ENCODE peak calls at places on chromosomes 3 and 15, in nine cellular contexts. T is PC-3; C is GM12865; D is CD4-positive, alpha-beta T cell; Z is upper lobe of right lung; R is AG09309; N is tibial nerve; K is body of pancreas; E is cardiac fibroblast. U is an unnamed sample.

GRCh38 chr3:41769106-41769505 is 192.8 kb downstream of the ULK4 start:
- DNase-seq in T (no peak), C (no peak), D (no peak), Z (no peak), R (no peak), N (no peak), K (no peak), E (no peak), U (no peak)

GRCh38 chr15:101501703-101502373 is 12.3 kb upstream of the PCSK6 start:
- DNase-seq in T (peak; percentile 24), C (peak; percentile 42), D (peak; percentile 16), Z (no peak), R (no peak), N (no peak), K (no peak), E (peak; percentile 36), U (peak; percentile 64)

GRCh38 chr3:48989126-48989795 is 780 bp upstream of the P4HTM start:
- DNase-seq in T (peak; percentile 22), C (no peak), D (no peak), Z (no peak), R (no peak), N (no peak), K (no peak), E (no peak), U (no peak)

GRCh38 chr3:22377421-22377820 is 626.4 kb upstream of the ZNF385D start:
- DNase-seq in T (peak; percentile 83), C (no peak), D (no peak), Z (no peak), R (peak; percentile 33), N (no peak), K (no peak), E (peak; percentile 41), U (no peak)

GRCh38 chr3:147937891-147938290 is 528.7 kb downstream of the ZIC1 start:
- DNase-seq in T (no peak), C (no peak), D (no peak), Z (no peak), R (no peak), N (no peak), K (no peak), E (no peak), U (no peak)

GRCh38 chr15:96330064-96330449 is 443 bp upstream of the NR2F2 start:
- DNase-seq in T (peak; percentile 81), C (no peak), D (no peak), Z (no peak), R (peak; percentile 61), N (peak; percentile 50), K (no peak), E (peak; percentile 89), U (no peak)

GRCh38 chr15:94397377-94397776 is 166.0 kb downstream of the MCTP2 start:
- DNase-seq in T (no peak), C (no peak), D (no peak), Z (no peak), R (no peak), N (no peak), K (no peak), E (peak; percentile 12), U (no peak)

GRCh38 chr15:70319466-70319865 is 221.7 kb upstream of the TLE3 start:
- DNase-seq in T (no peak), C (peak; percentile 87), D (no peak), Z (no peak), R (no peak), N (no peak), K (no peak), E (no peak), U (no peak)

GRCh38 chr3:119978554-119979208 is 115.6 kb downstream of the GSK3B start:
- DNase-seq in T (no peak), C (no peak), D (no peak), Z (no peak), R (no peak), N (no peak), K (no peak), E (no peak), U (no peak)

GRCh38 chr3:136197159-136197715 is 1.1 kb upstream of the MSL2 start:
- DNase-seq in T (no peak), C (peak; percentile 30), D (no peak), Z (no peak), R (no peak), N (no peak), K (no peak), E (no peak), U (no peak)

GRCh38 chr15:63872759-63873510 is 39.2 kb upstream of the HERC1 start:
- DNase-seq in T (no peak), C (no peak), D (no peak), Z (no peak), R (no peak), N (no peak), K (no peak), E (peak; percentile 21), U (no peak)

GRCh38 chr3:13072239-13073041 is 789 bp downstream of the IQSEC1 start:
- DNase-seq in T (no peak), C (peak; percentile 68), D (no peak), Z (no peak), R (no peak), N (no peak), K (no peak), E (no peak), U (no peak)

GRCh38 chr3:71784201-71784913 is 591 bp downstream of the PROK2 start:
- DNase-seq in T (no peak), C (no peak), D (no peak), Z (no peak), R (no peak), N (no peak), K (no peak), E (no peak), U (peak; percentile 16)

GRCh38 chr3:15557511-15557946 is 36.0 kb upstream of the COLQ start:
- DNase-seq in T (peak; percentile 94), C (peak; percentile 80), D (peak; percentile 39), Z (no peak), R (peak; percentile 21), N (peak; percentile 89), K (peak; percentile 52), E (peak; percentile 88), U (peak; percentile 33)

GRCh38 chr15:88745696-88746095 is 57.5 kb upstream of the ACAN start:
- DNase-seq in T (peak; percentile 56), C (no peak), D (no peak), Z (no peak), R (peak; percentile 87), N (no peak), K (no peak), E (peak; percentile 31), U (no peak)

GRCh38 chr15:33112541-33113105 is 81.9 kb downstream of the FMN1 start:
- DNase-seq in T (no peak), C (no peak), D (no peak), Z (no peak), R (no peak), N (no peak), K (no peak), E (no peak), U (no peak)

GRCh38 chr3:189773056-189773455 is 141.9 kb downstream of the TP63 start:
- DNase-seq in T (peak; percentile 53), C (no peak), D (no peak), Z (no peak), R (peak; percentile 92), N (no peak), K (no peak), E (peak; percentile 42), U (no peak)

GRCh38 chr3:37867144-37867543 is 5.5 kb downstream of the CTDSPL start:
- DNase-seq in T (no peak), C (no peak), D (no peak), Z (no peak), R (no peak), N (no peak), K (no peak), E (no peak), U (no peak)

DNA sequence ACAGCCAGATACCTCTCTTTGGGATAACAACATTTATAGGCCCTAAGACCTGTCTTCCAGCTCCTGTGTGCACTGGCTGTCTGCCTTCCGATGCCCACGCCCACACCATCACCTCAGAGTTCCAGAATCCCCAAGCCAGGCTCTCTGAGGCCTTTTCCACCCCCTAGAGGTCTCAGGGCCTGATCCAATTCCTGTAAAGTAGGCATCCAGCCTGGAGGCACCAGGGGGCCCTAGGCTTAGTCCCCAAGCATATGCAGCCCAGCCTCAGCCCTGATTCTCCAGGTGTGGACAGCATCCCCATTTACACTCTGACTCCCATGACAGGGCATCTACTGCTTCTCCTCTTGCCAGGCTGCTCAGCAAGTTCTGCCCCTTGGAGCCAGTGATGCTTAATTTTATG is 72.7 kb upstream of the CORO2B start:
- DNase-seq in T (no peak), C (no peak), D (no peak), Z (no peak), R (no peak), N (peak; percentile 1), K (no peak), E (no peak), U (no peak)
- TF ChIP-seq CTCF in T (no peak), C (no peak), D (no peak), Z (no peak), R (no peak), N (no peak), K (no peak), E (no peak), U (no peak)

DNA sequence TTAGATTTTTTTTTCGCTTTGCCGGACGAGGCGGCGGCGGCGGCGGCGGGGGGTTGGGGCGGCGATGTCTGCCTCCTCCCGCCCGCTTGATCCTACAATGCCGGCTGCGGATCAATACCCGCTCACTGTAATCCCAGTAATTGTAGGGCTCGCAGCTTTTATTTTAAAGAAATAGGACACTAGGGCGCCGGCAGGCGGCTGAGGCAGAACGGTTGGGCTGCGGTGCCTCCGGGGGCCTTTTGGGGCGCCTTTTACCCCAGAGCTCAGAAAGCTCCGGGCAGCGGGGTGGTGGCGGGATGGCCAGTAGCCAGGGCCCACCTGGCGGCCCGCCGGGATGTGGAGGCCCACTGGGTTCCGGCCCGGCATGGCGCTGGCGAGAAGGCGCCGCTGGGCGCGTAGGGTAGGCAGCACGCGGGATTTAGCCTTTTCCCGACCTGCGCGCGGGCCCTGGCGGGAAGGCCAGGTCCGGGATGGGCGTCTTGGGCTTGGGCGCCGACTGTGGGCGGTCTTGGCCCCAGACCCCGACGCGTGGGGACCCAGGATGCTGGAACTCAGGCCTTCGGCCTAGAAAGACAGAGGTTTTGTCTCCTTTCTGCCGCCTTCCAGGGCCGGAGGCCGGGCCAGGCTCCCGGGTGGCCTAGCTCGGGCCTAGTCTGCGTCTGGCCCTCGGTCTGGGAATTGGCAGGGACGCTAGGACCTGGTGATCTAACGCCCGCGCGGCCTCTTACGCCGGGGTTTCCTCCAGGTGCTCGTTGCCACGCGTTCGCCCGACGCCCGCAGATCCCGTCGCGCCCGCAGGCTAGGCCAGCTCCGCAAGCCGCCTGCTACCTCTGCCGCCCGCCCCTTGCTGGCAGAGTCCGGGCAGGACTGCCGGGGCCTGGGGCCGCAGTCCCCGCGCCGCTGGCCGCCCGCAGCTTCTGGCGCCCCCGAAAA is 15.5 kb upstream of the ONECUT1 start:
- DNase-seq in T (no peak), C (no peak), D (no peak), Z (peak; percentile 64), R (no peak), N (no peak), K (peak; percentile 43), E (no peak), U (peak; percentile 39)
- TF ChIP-seq CTCF in T (no peak), C (no peak), D (no peak), Z (peak; percentile 11), R (no peak), N (no peak), K (peak; percentile 41), E (peak; percentile 11), U (peak; percentile 23)

GRCh38 chr3:186268616-186269448 is 93.2 kb downstream of the DGKG start:
- DNase-seq in T (peak; percentile 29), C (peak; percentile 47), D (no peak), Z (no peak), R (peak; percentile 7), N (no peak), K (no peak), E (peak; percentile 36), U (no peak)
- TF ChIP-seq CTCF in T (peak; percentile 46), C (peak; percentile 41), D (no peak), Z (peak; percentile 8), R (peak; percentile 61), N (no peak), K (no peak), E (peak; percentile 39), U (no peak)

GRCh38 chr3:99114565-99115291 is 213.2 kb upstream of the DCBLD2 start:
- DNase-seq in T (peak; percentile 72), C (peak; percentile 54), D (no peak), Z (no peak), R (no peak), N (no peak), K (no peak), E (peak; percentile 76), U (peak; percentile 24)
- TF ChIP-seq CTCF in T (peak; percentile 94), C (peak; percentile 73), D (no peak), Z (no peak), R (peak; percentile 97), N (no peak), K (no peak), E (peak; percentile 99), U (peak; percentile 66)

U was measured in nephron progenitor cell.